ENCODE peak calls at places on chromosomes 12 and 14, in four cellular contexts. L is adrenal gland, N is omental fat pad, T is A172. Z is an unnamed sample.

GRCh38 chr12:122870163-122870842 is 25.6 kb downstream of the VPS37B start:
- DNase-seq in L (no peak), N (no peak), T (no peak), Z (peak; percentile 79)

GRCh38 chr12:124037341-124037740 is 64.3 kb downstream of the ZNF664 start:
- DNase-seq in L (no peak), N (no peak), T (no peak), Z (no peak)

GRCh38 chr12:85617307-85618091 is 218.7 kb downstream of the RASSF9 start:
- DNase-seq in L (no peak), N (no peak), T (no peak), Z (no peak)

GRCh38 chr12:66111605-66112004 is 18.9 kb downstream of the LLPH start:
- DNase-seq in L (no peak), N (no peak), T (no peak), Z (no peak)

GRCh38 chr12:93039062-93039461 is 110.0 kb upstream of the EEA1 start:
- DNase-seq in L (no peak), N (no peak), T (no peak), Z (no peak)

GRCh38 chr14:81385824-81386223 is 14.3 kb downstream of the STON2 start:
- DNase-seq in L (no peak), N (no peak), T (no peak), Z (no peak)

GRCh38 chr12:95733156-95733825 is 57.3 kb downstream of the NTN4 start:
- DNase-seq in L (no peak), N (no peak), T (peak; percentile 92), Z (no peak)

GRCh38 chr14:58966991-58967390 is 221.5 kb upstream of the DAAM1 start:
- DNase-seq in L (no peak), N (no peak), T (no peak), Z (no peak)

GRCh38 chr12:57090924-57091632 is 2.2 kb downstream of the NAB2 start:
- DNase-seq in L (peak; percentile 36), N (no peak), T (no peak), Z (no peak)

GRCh38 chr14:38882533-38882932 is 220.5 kb downstream of the SEC23A start:
- DNase-seq in L (no peak), N (no peak), T (peak; percentile 29), Z (no peak)

Z was measured in lower leg skin.